ENCODE peak calls at places on chromosome 20, in six cellular contexts. One of them, this sample, is unnamed.

GRCh38 chr20:15639839-15640238 is 933.4 kb downstream of the KIF16B start:
- DNase-seq in uterus: no peak
- DNase-seq in suprapubic skin: no peak
- DNase-seq in heart left ventricle: no peak
- DNase-seq in body of pancreas: no peak
- DNase-seq in Peyer's patch: no peak
- DNase-seq in this sample: no peak

GRCh38 chr20:36579996-36580545 is 6.7 kb downstream of the TGIF2 start:
- DNase-seq in uterus: peak; percentile 46
- DNase-seq in suprapubic skin: no peak
- DNase-seq in heart left ventricle: no peak
- DNase-seq in body of pancreas: no peak
- DNase-seq in Peyer's patch: no peak
- DNase-seq in this sample: no peak

GRCh38 chr20:38725959-38726848 is 1.9 kb downstream of the SLC32A1 start:
- DNase-seq in uterus: peak; percentile 24
- DNase-seq in suprapubic skin: no peak
- DNase-seq in heart left ventricle: no peak
- DNase-seq in body of pancreas: peak; percentile 49
- DNase-seq in Peyer's patch: no peak
- DNase-seq in this sample: no peak

GRCh38 chr20:41395669-41396664 is 29.3 kb upstream of the EMILIN3 start:
- DNase-seq in uterus: no peak
- DNase-seq in suprapubic skin: no peak
- DNase-seq in heart left ventricle: no peak
- DNase-seq in body of pancreas: no peak
- DNase-seq in Peyer's patch: no peak
- DNase-seq in this sample: no peak

GRCh38 chr20:61262036-61262435 is 10.0 kb downstream of the CDH4 start:
- DNase-seq in uterus: no peak
- DNase-seq in suprapubic skin: no peak
- DNase-seq in heart left ventricle: no peak
- DNase-seq in body of pancreas: no peak
- DNase-seq in Peyer's patch: peak; percentile 25
- DNase-seq in this sample: no peak

GRCh38 chr20:52539891-52540290 is 348.3 kb upstream of the ZFP64 start:
- DNase-seq in uterus: no peak
- DNase-seq in suprapubic skin: no peak
- DNase-seq in heart left ventricle: no peak
- DNase-seq in body of pancreas: no peak
- DNase-seq in Peyer's patch: no peak
- DNase-seq in this sample: no peak

GRCh38 chr20:47411161-47411560 is 54.7 kb upstream of the ZMYND8 start:
- DNase-seq in uterus: no peak
- DNase-seq in suprapubic skin: no peak
- DNase-seq in heart left ventricle: peak; percentile 45
- DNase-seq in body of pancreas: no peak
- DNase-seq in Peyer's patch: no peak
- DNase-seq in this sample: no peak

GRCh38 chr20:47956261-47956995 is 171.1 kb upstream of the SULF2 start:
- DNase-seq in uterus: peak; percentile 42
- DNase-seq in suprapubic skin: no peak
- DNase-seq in heart left ventricle: peak; percentile 49
- DNase-seq in body of pancreas: no peak
- DNase-seq in Peyer's patch: no peak
- DNase-seq in this sample: no peak

GRCh38 chr20:63071541-63072181 is 64.9 kb upstream of the BHLHE23 start:
- DNase-seq in uterus: no peak
- DNase-seq in suprapubic skin: peak; percentile 37
- DNase-seq in heart left ventricle: peak; percentile 25
- DNase-seq in body of pancreas: no peak
- DNase-seq in Peyer's patch: no peak
- DNase-seq in this sample: no peak

GRCh38 chr20:62632575-62632974 is 9.7 kb upstream of the SLCO4A1 start:
- DNase-seq in uterus: no peak
- DNase-seq in suprapubic skin: no peak
- DNase-seq in heart left ventricle: no peak
- DNase-seq in body of pancreas: no peak
- DNase-seq in Peyer's patch: no peak
- DNase-seq in this sample: no peak

GRCh38 chr20:33910529-33911327 is 83.0 kb upstream of the RALY start:
- DNase-seq in uterus: no peak
- DNase-seq in suprapubic skin: no peak
- DNase-seq in heart left ventricle: no peak
- DNase-seq in body of pancreas: no peak
- DNase-seq in Peyer's patch: no peak
- DNase-seq in this sample: no peak

GRCh38 chr20:16257813-16258430 is 315.3 kb downstream of the KIF16B start:
- DNase-seq in uterus: no peak
- DNase-seq in suprapubic skin: no peak
- DNase-seq in heart left ventricle: no peak
- DNase-seq in body of pancreas: no peak
- DNase-seq in Peyer's patch: no peak
- DNase-seq in this sample: no peak

GRCh38 chr20:24208652-24209051 is 220.1 kb upstream of the GGTLC1 start:
- DNase-seq in uterus: no peak
- DNase-seq in suprapubic skin: no peak
- DNase-seq in heart left ventricle: no peak
- DNase-seq in body of pancreas: no peak
- DNase-seq in Peyer's patch: no peak
- DNase-seq in this sample: no peak

GRCh38 chr20:62642666-62643520 is 590 bp downstream of the SLCO4A1 start:
- DNase-seq in uterus: no peak
- DNase-seq in suprapubic skin: no peak
- DNase-seq in heart left ventricle: peak; percentile 35
- DNase-seq in body of pancreas: peak; percentile 62
- DNase-seq in Peyer's patch: peak; percentile 70
- DNase-seq in this sample: no peak

GRCh38 chr20:45341939-45342862 is 6.0 kb downstream of the SDC4 start:
- DNase-seq in uterus: peak; percentile 53
- DNase-seq in suprapubic skin: peak; percentile 80
- DNase-seq in heart left ventricle: peak; percentile 88
- DNase-seq in body of pancreas: peak; percentile 93
- DNase-seq in Peyer's patch: peak; percentile 59
- DNase-seq in this sample: no peak

GRCh38 chr20:38267251-38267650 is 6.7 kb upstream of the KIAA1755 start:
- DNase-seq in uterus: no peak
- DNase-seq in suprapubic skin: no peak
- DNase-seq in heart left ventricle: no peak
- DNase-seq in body of pancreas: no peak
- DNase-seq in Peyer's patch: no peak
- DNase-seq in this sample: no peak

GRCh38 chr20:48025061-48025515 is 239.8 kb upstream of the SULF2 start:
- DNase-seq in uterus: peak; percentile 78
- DNase-seq in suprapubic skin: peak; percentile 81
- DNase-seq in heart left ventricle: peak; percentile 48
- DNase-seq in body of pancreas: no peak
- DNase-seq in Peyer's patch: no peak
- DNase-seq in this sample: no peak

GRCh38 chr20:8994045-8994444 is 74.8 kb upstream of the PLCB4 start:
- DNase-seq in uterus: no peak
- DNase-seq in suprapubic skin: no peak
- DNase-seq in heart left ventricle: no peak
- DNase-seq in body of pancreas: no peak
- DNase-seq in Peyer's patch: no peak
- DNase-seq in this sample: no peak

GRCh38 chr20:37155987-37156386 is 23.1 kb upstream of the RPN2 start:
- DNase-seq in uterus: no peak
- DNase-seq in suprapubic skin: no peak
- DNase-seq in heart left ventricle: no peak
- DNase-seq in body of pancreas: no peak
- DNase-seq in Peyer's patch: no peak
- DNase-seq in this sample: no peak

GRCh38 chr20:58231678-58232077 is 3.2 kb upstream of the ANKRD60 start:
- DNase-seq in uterus: no peak
- DNase-seq in suprapubic skin: no peak
- DNase-seq in heart left ventricle: no peak
- DNase-seq in body of pancreas: no peak
- DNase-seq in Peyer's patch: no peak
- DNase-seq in this sample: peak; percentile 42

GRCh38 chr20:62850333-62850974 is 11.2 kb downstream of the TCFL5 start:
- DNase-seq in uterus: no peak
- DNase-seq in suprapubic skin: no peak
- DNase-seq in heart left ventricle: no peak
- DNase-seq in body of pancreas: no peak
- DNase-seq in Peyer's patch: no peak
- DNase-seq in this sample: no peak

GRCh38 chr20:48286571-48287551 is 501.6 kb upstream of the SULF2 start:
- DNase-seq in uterus: peak; percentile 30
- DNase-seq in suprapubic skin: no peak
- DNase-seq in heart left ventricle: no peak
- DNase-seq in body of pancreas: no peak
- DNase-seq in Peyer's patch: no peak
- DNase-seq in this sample: no peak

GRCh38 chr20:61288331-61288784 is 36.3 kb downstream of the CDH4 start:
- DNase-seq in uterus: no peak
- DNase-seq in suprapubic skin: no peak
- DNase-seq in heart left ventricle: no peak
- DNase-seq in body of pancreas: no peak
- DNase-seq in Peyer's patch: no peak
- DNase-seq in this sample: no peak

GRCh38 chr20:23150304-23151007 is 64.3 kb upstream of the CD93 start:
- DNase-seq in uterus: no peak
- DNase-seq in suprapubic skin: no peak
- DNase-seq in heart left ventricle: no peak
- DNase-seq in body of pancreas: no peak
- DNase-seq in Peyer's patch: no peak
- DNase-seq in this sample: no peak
- TF ChIP-seq POLR2A in uterus: no peak
- TF ChIP-seq POLR2A in suprapubic skin: no peak
- TF ChIP-seq POLR2A in heart left ventricle: no peak
- TF ChIP-seq POLR2A in body of pancreas: no peak
- TF ChIP-seq POLR2A in Peyer's patch: no peak
- TF ChIP-seq POLR2A in this sample: no peak

GRCh38 chr20:50142812-50143211 is 10.7 kb downstream of the PEDS1 start:
- DNase-seq in uterus: no peak
- DNase-seq in suprapubic skin: no peak
- DNase-seq in heart left ventricle: no peak
- DNase-seq in body of pancreas: no peak
- DNase-seq in Peyer's patch: no peak
- DNase-seq in this sample: no peak
- H3K4me1 ChIP-seq in uterus: no peaks in the 10 kb centered on the region
- H3K4me1 ChIP-seq in suprapubic skin: peaks cover 99% of the 10 kb centered on the region
- H3K4me1 ChIP-seq in heart left ventricle: peaks cover 69% of the 10 kb centered on the region
- H3K4me1 ChIP-seq in body of pancreas: peaks cover 36% of the 10 kb centered on the region
- H3K4me1 ChIP-seq in Peyer's patch: peaks cover 6% of the 10 kb centered on the region
- H3K4me1 ChIP-seq in this sample: peaks cover 99% of the 10 kb centered on the region

DNA sequence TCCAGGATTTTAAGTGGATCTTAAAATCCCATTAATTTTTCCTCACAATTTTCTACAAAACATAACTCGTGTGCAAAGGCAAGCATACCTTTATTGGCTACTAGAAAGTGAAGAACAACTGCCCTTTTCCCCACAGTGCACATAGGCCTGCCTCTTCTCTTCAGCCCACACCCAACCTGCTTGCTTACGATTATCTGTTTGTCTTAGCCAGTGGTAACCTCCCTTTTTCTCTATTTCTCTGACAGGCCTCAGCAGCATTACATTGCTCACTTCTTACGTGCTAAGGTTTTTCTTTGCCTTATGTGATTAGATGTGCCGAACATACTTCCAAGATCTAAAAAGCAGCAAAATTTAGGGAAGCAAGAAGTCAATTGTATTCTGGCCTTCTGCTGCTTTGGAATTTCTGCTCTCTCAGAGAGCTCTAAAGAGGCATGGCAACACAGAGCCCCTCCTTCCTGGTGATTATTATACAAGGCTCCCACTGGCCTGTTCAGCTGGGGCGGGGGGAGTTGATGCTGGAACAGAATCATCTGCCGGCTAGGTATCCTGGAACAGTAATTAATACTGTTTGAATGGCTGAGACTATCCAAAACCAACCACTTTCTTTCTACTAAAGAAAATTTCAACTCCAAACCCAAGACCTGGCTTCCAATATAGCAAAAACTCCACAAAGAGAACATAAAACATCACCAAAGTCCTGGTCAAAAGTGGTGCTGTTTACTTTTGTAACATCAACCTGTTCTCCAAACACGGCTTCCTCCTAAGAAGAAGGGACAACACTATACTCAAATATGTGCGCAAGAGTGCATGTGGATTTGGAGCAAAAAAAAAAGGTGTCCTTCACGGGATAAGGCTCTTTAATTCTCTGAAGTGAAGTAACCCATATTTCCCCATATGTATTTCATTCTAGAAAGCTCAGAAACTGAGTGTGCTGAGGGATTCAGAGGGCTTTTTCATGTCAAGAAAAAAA is 6.8 kb downstream of the B4GALT5 start:
- DNase-seq in uterus: no peak
- DNase-seq in suprapubic skin: no peak
- DNase-seq in heart left ventricle: no peak
- DNase-seq in body of pancreas: no peak
- DNase-seq in Peyer's patch: no peak
- DNase-seq in this sample: no peak
- TF ChIP-seq POLR2A in uterus: no peak
- TF ChIP-seq POLR2A in suprapubic skin: no peak
- TF ChIP-seq POLR2A in heart left ventricle: no peak
- TF ChIP-seq POLR2A in body of pancreas: no peak
- TF ChIP-seq POLR2A in Peyer's patch: no peak
- TF ChIP-seq POLR2A in this sample: no peak

DNA sequence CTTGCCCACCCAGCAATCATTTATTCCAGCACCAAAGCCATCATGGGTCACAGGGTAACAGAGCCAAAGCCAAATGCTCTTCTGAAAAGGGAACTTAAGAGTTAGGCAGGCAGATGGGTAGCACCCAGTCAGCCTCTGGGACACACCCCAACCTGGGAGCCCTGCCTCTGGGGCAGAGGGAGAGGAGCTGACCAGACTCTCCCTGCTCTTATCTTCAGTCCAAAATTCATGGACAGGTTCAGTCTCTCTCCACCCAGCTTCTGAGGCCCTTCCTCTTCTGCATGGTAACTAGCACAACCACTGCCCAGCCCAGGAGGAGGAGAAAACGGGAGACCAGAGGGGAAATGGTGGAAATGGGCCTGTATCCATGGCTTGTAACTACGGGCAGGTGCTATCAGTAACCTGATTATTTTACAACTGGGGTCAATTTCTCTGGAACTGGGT is 105.4 kb downstream of the NOL4L start:
- DNase-seq in uterus: no peak
- DNase-seq in suprapubic skin: no peak
- DNase-seq in heart left ventricle: peak; percentile 10
- DNase-seq in body of pancreas: peak; percentile 9
- DNase-seq in Peyer's patch: peak; percentile 64
- DNase-seq in this sample: no peak
- H3K4me1 ChIP-seq in uterus: peaks cover 19% of the 10 kb centered on the region
- H3K4me1 ChIP-seq in suprapubic skin: peaks cover 72% of the 10 kb centered on the region
- H3K4me1 ChIP-seq in heart left ventricle: peaks cover 53% of the 10 kb centered on the region
- H3K4me1 ChIP-seq in body of pancreas: peaks cover 82% of the 10 kb centered on the region
- H3K4me1 ChIP-seq in Peyer's patch: peaks cover 13% of the 10 kb centered on the region
- H3K4me1 ChIP-seq in this sample: peaks cover 81% of the 10 kb centered on the region